ENCODE peak calls at places on chromosomes 11 and 22, in four cellular contexts. One of them, this sample, is unnamed.

GRCh38 chr11:102449651-102450570 is 2.7 kb downstream of the TMEM123 start:
- DNase-seq in Right ventricle myocardium superior: no peak
- DNase-seq in fibroblast of lung: no peak
- DNase-seq in cardiac muscle cell: no peak
- DNase-seq in this sample: no peak

GRCh38 chr11:114275295-114275694 is 20.9 kb upstream of the NNMT start:
- DNase-seq in Right ventricle myocardium superior: peak; percentile 72
- DNase-seq in fibroblast of lung: no peak
- DNase-seq in cardiac muscle cell: no peak
- DNase-seq in this sample: no peak

GRCh38 chr11:124839051-124839971 is 25.9 kb upstream of the ROBO3 start:
- DNase-seq in Right ventricle myocardium superior: peak; percentile 38
- DNase-seq in fibroblast of lung: no peak
- DNase-seq in cardiac muscle cell: peak; percentile 36
- DNase-seq in this sample: no peak

GRCh38 chr22:38835888-38836301 is 7.9 kb downstream of the NPTXR start:
- DNase-seq in Right ventricle myocardium superior: no peak
- DNase-seq in cardiac muscle cell: no peak
- DNase-seq in fibroblast of lung: no peak
- DNase-seq in this sample: no peak

GRCh38 chr22:43789452-43789851 is 22.7 kb downstream of the EFCAB6 start:
- DNase-seq in cardiac muscle cell: no peak
- DNase-seq in Right ventricle myocardium superior: peak; percentile 56
- DNase-seq in fibroblast of lung: peak; percentile 87
- DNase-seq in this sample: no peak

GRCh38 chr11:99432677-99433076 is 411.9 kb downstream of the CNTN5 start:
- DNase-seq in fibroblast of lung: no peak
- DNase-seq in cardiac muscle cell: no peak
- DNase-seq in Right ventricle myocardium superior: no peak
- DNase-seq in this sample: no peak

GRCh38 chr11:34302046-34302921 is 55.5 kb downstream of the ABTB2 start:
- DNase-seq in fibroblast of lung: peak; percentile 92
- DNase-seq in cardiac muscle cell: peak; percentile 53
- DNase-seq in Right ventricle myocardium superior: no peak
- DNase-seq in this sample: no peak

GRCh38 chr22:27775087-27775697 is 26.4 kb downstream of the MN1 start:
- DNase-seq in fibroblast of lung: no peak
- DNase-seq in cardiac muscle cell: no peak
- DNase-seq in Right ventricle myocardium superior: peak; percentile 52
- DNase-seq in this sample: no peak

GRCh38 chr11:61513143-61513740 is 4.7 kb downstream of the LRRC10B start:
- DNase-seq in cardiac muscle cell: no peak
- DNase-seq in fibroblast of lung: no peak
- DNase-seq in Right ventricle myocardium superior: no peak
- DNase-seq in this sample: no peak

GRCh38 chr11:28343304-28344233 is 235.4 kb downstream of the METTL15 start:
- DNase-seq in cardiac muscle cell: no peak
- DNase-seq in fibroblast of lung: peak; percentile 91
- DNase-seq in Right ventricle myocardium superior: no peak
- DNase-seq in this sample: no peak

GRCh38 chr11:72135891-72136676 is 559 bp downstream of the FOLR3 start:
- DNase-seq in Right ventricle myocardium superior: no peak
- DNase-seq in fibroblast of lung: no peak
- DNase-seq in cardiac muscle cell: no peak
- DNase-seq in this sample: no peak

GRCh38 chr11:19651654-19652053 is 61.0 kb upstream of the NAV2 start:
- DNase-seq in fibroblast of lung: peak; percentile 31
- DNase-seq in Right ventricle myocardium superior: no peak
- DNase-seq in cardiac muscle cell: no peak
- DNase-seq in this sample: no peak

GRCh38 chr11:68120212-68121066 is 749 bp downstream of the CHKA start:
- DNase-seq in cardiac muscle cell: peak; percentile 80
- DNase-seq in Right ventricle myocardium superior: peak; percentile 79
- DNase-seq in fibroblast of lung: peak; percentile 18
- DNase-seq in this sample: peak; percentile 81

GRCh38 chr11:16981651-16982194 is 32.5 kb downstream of the PLEKHA7 start:
- DNase-seq in cardiac muscle cell: no peak
- DNase-seq in Right ventricle myocardium superior: peak; percentile 50
- DNase-seq in fibroblast of lung: peak; percentile 5
- DNase-seq in this sample: no peak

GRCh38 chr11:46338636-46338987 is 8.7 kb upstream of the DGKZ start:
- DNase-seq in fibroblast of lung: no peak
- DNase-seq in Right ventricle myocardium superior: no peak
- DNase-seq in cardiac muscle cell: no peak
- DNase-seq in this sample: no peak

GRCh38 chr22:39699631-39700348 is 129.2 kb downstream of the CACNA1I start:
- DNase-seq in fibroblast of lung: no peak
- DNase-seq in cardiac muscle cell: no peak
- DNase-seq in Right ventricle myocardium superior: no peak
- DNase-seq in this sample: no peak

GRCh38 chr22:41908409-41909289 is 6.2 kb downstream of the SHISA8 start:
- DNase-seq in fibroblast of lung: no peak
- DNase-seq in Right ventricle myocardium superior: no peak
- DNase-seq in cardiac muscle cell: no peak
- DNase-seq in this sample: no peak

GRCh38 chr11:66707486-66707885 is 21.5 kb downstream of the SPTBN2 start:
- DNase-seq in Right ventricle myocardium superior: no peak
- DNase-seq in fibroblast of lung: no peak
- DNase-seq in cardiac muscle cell: no peak
- DNase-seq in this sample: no peak

GRCh38 chr22:21791635-21792625 is 56.3 kb upstream of the YPEL1 start:
- DNase-seq in cardiac muscle cell: no peak
- DNase-seq in fibroblast of lung: peak; percentile 4
- DNase-seq in Right ventricle myocardium superior: no peak
- DNase-seq in this sample: no peak

GRCh38 chr11:7050191-7050590 is 29.9 kb downstream of the NLRP14 start:
- DNase-seq in cardiac muscle cell: no peak
- DNase-seq in Right ventricle myocardium superior: no peak
- DNase-seq in fibroblast of lung: no peak
- DNase-seq in this sample: no peak

GRCh38 chr11:122123258-122123929 is 7.4 kb upstream of the BLID start:
- DNase-seq in fibroblast of lung: peak; percentile 54
- DNase-seq in cardiac muscle cell: no peak
- DNase-seq in Right ventricle myocardium superior: no peak
- DNase-seq in this sample: no peak

This sample was measured in cardiac septum.